ENCODE peak calls at places on chromosomes 1 and 21, in nine cellular contexts. T is NCI-H1105; N is T-helper 9 cell; A is fibroblast of villous mesenchyme; Z is stimulated activated CD4-positive, alpha-beta T cell treated with anti-CD3 and anti-CD28 coated beads, TNF-alpha, amount 100 ng/mL, for 24 hours; C is B cell; F is left ventricle myocardium inferior; H is fibroblast of the aortic adventitia; W is NCI-H1092. G is an unnamed sample.

GRCh38 chr1:100862591-100862990 is 32.1 kb downstream of the EXTL2 start:
- DNase-seq in T (no peak), N (no peak), A (peak), Z (no peak), C (no peak), F (no peak), H (peak), W (no peak), G (peak)

GRCh38 chr1:37877991-37878544 is 18.7 kb upstream of the MTF1 start:
- DNase-seq in T (no peak), N (no peak), A (no peak), Z (no peak), C (no peak), F (no peak), H (no peak), W (no peak), G (no peak)

GRCh38 chr1:208565761-208566440 is 321.7 kb upstream of the PLXNA2 start:
- DNase-seq in T (no peak), N (no peak), A (no peak), Z (no peak), C (no peak), F (no peak), H (no peak), W (no peak), G (peak)

GRCh38 chr1:81808760-81809159 is 8.0 kb downstream of the ADGRL2 start:
- DNase-seq in T (no peak), N (no peak), A (no peak), Z (no peak), C (no peak), F (no peak), H (no peak), W (no peak), G (no peak)

GRCh38 chr1:168234846-168235547 is 9.2 kb downstream of the SFT2D2 start:
- DNase-seq in T (peak), N (no peak), A (peak), Z (peak), C (peak), F (no peak), H (peak), W (peak), G (no peak)

GRCh38 chr1:236078988-236079387 is 14.1 kb upstream of the NID1 start:
- DNase-seq in T (no peak), N (no peak), A (no peak), Z (no peak), C (no peak), F (no peak), H (no peak), W (no peak), G (no peak)

GRCh38 chr1:117657949-117658660 is 52.3 kb downstream of the TENT5C start:
- DNase-seq in T (no peak), N (no peak), A (no peak), Z (no peak), C (no peak), F (no peak), H (no peak), W (no peak), G (no peak)

GRCh38 chr1:226128487-226129075 is 58.0 kb downstream of the ACBD3 start:
- DNase-seq in T (no peak), N (no peak), A (no peak), Z (no peak), C (no peak), F (no peak), H (peak), W (no peak), G (no peak)

GRCh38 chr1:40143891-40144575 is 17.2 kb upstream of the RLF start:
- DNase-seq in T (peak), N (peak), A (peak), Z (peak), C (peak), F (no peak), H (peak), W (peak), G (no peak)

GRCh38 chr1:241376711-241377110 is 19.7 kb upstream of the RGS7 start:
- DNase-seq in T (no peak), N (no peak), A (no peak), Z (no peak), C (no peak), F (no peak), H (no peak), W (no peak), G (no peak)

GRCh38 chr1:27689423-27690173 is 17.6 kb upstream of the IFI6 start:
- DNase-seq in T (no peak), N (no peak), A (peak), Z (no peak), C (no peak), F (no peak), H (peak), W (no peak), G (peak)

GRCh38 chr1:117284408-117285215 is 73.9 kb upstream of the VTCN1 start:
- DNase-seq in T (peak), N (no peak), A (peak), Z (no peak), C (no peak), F (no peak), H (peak), W (peak), G (peak)

GRCh38 chr1:201925961-201926585 is 20.3 kb downstream of the LMOD1 start:
- DNase-seq in T (no peak), N (no peak), A (peak), Z (no peak), C (no peak), F (no peak), H (peak), W (no peak), G (no peak)

GRCh38 chr21:26709090-26709489 is 136.0 kb upstream of the CYYR1 start:
- DNase-seq in T (no peak), N (no peak), A (no peak), Z (no peak), C (no peak), F (no peak), H (peak), W (no peak), G (no peak)

GRCh38 chr1:246572795-246573194 is 6.5 kb downstream of the CNST start:
- DNase-seq in T (no peak), N (no peak), A (no peak), Z (no peak), C (no peak), F (no peak), H (no peak), W (no peak), G (no peak)

GRCh38 chr1:239912471-239912870 is 179.2 kb upstream of the FMN2 start:
- DNase-seq in T (no peak), N (no peak), A (no peak), Z (no peak), C (no peak), F (no peak), H (peak), W (no peak), G (no peak)

GRCh38 chr1:29426701-29427279 is 190.5 kb downstream of the PTPRU start:
- DNase-seq in T (peak), N (no peak), A (no peak), Z (no peak), C (no peak), F (peak), H (no peak), W (peak), G (no peak)

GRCh38 chr1:227885648-227886502 is 61.9 kb downstream of the WNT9A start:
- DNase-seq in T (no peak), N (no peak), A (peak), Z (no peak), C (no peak), F (peak), H (peak), W (no peak), G (peak)

GRCh38 chr21:33124879-33125278 is 54.9 kb downstream of the OLIG1 start:
- DNase-seq in T (no peak), N (no peak), A (no peak), Z (no peak), C (no peak), F (no peak), H (no peak), W (no peak), G (no peak)

GRCh38 chr1:156670359-156670758 is 6.8 kb downstream of the NES start:
- DNase-seq in T (no peak), N (no peak), A (no peak), Z (no peak), C (no peak), F (no peak), H (no peak), W (no peak), G (no peak)

GRCh38 chr1:42334240-42335049 is 590 bp downstream of the FOXJ3 start:
- DNase-seq in T (no peak), N (no peak), A (peak), Z (peak), C (no peak), F (peak), H (peak), W (peak), G (no peak)

GRCh38 chr1:26373281-26373680 is 731 bp upstream of the ZNF683 start:
- DNase-seq in T (no peak), N (peak), A (no peak), Z (no peak), C (peak), F (no peak), H (no peak), W (no peak), G (no peak)

GRCh38 chr1:211606327-211606913 is 27.5 kb upstream of the SLC30A1 start:
- DNase-seq in T (no peak), N (no peak), A (no peak), Z (no peak), C (peak), F (no peak), H (no peak), W (no peak), G (no peak)

G was measured in kidney epithelial cell.